ENCODE peak calls at places on chromosome X, in four cellular contexts. K, B, J and D are unnamed samples.

GRCh38 chrX:133921764-133922389 is 63.5 kb downstream of the GPC3 start:
- DNase-seq in K (peak), J (peak), B (peak), D (peak)

GRCh38 chrX:107000013-107000515 is at the start of gene MORC4:
- DNase-seq in J (peak), B (peak), K (peak), D (peak)

GRCh38 chrX:115029869-115030564 is 12.6 kb upstream of the IL13RA2 start:
- DNase-seq in K (no peak), B (no peak), J (no peak), D (no peak)

GRCh38 chrX:38803609-38804480 is 2.6 kb downstream of the MID1IP1 start:
- DNase-seq in J (peak), B (peak), K (peak), D (no peak)

GRCh38 chrX:72120798-72121197 is 10.9 kb downstream of the RTL5 start:
- DNase-seq in K (no peak), J (no peak), B (no peak), D (no peak)

GRCh38 chrX:118552501-118552900 is 56.9 kb downstream of the DOCK11 start:
- DNase-seq in J (no peak), B (peak), K (no peak), D (no peak)

GRCh38 chrX:25049347-25049746 is 33.6 kb upstream of the ARX start:
- DNase-seq in K (peak), J (no peak), B (no peak), D (no peak)

GRCh38 chrX:11261260-11261659 is 32.0 kb upstream of the AMELX start:
- DNase-seq in J (no peak), K (no peak), B (peak), D (no peak)

GRCh38 chrX:149937881-149938426 is 337 bp downstream of the EOLA2 start:
- DNase-seq in K (peak), J (no peak), B (peak), D (no peak)

GRCh38 chrX:119145241-119145653 is 17.6 kb upstream of the KIAA1210 start:
- DNase-seq in J (no peak), K (peak), B (no peak), D (peak)

GRCh38 chrX:49977319-49978090 is 55.1 kb downstream of the CLCN5 start:
- DNase-seq in B (no peak), J (no peak), K (no peak), D (no peak)

GRCh38 chrX:9899640-9900075 is 67.5 kb upstream of the CLDN34 start:
- DNase-seq in K (no peak), B (peak), J (peak), D (no peak)

GRCh38 chrX:2691543-2692220 is 587 bp downstream of the CD99 start:
- DNase-seq in J (no peak), B (peak), K (peak), D (peak)

GRCh38 chrX:56947695-56948094 is 47.6 kb downstream of the SPIN3 start:
- DNase-seq in J (no peak), K (no peak), B (peak), D (no peak)

GRCh38 chrX:10597871-10598270 is 22.5 kb downstream of the MID1 start:
- DNase-seq in J (no peak), K (no peak), B (peak), D (peak)

GRCh38 chrX:63658920-63659319 is 126.1 kb downstream of the ARHGEF9 start:
- DNase-seq in J (no peak), B (no peak), K (no peak), D (no peak)

GRCh38 chrX:46686003-46686645 is 72.8 kb downstream of the SLC9A7 start:
- DNase-seq in B (peak), K (peak), J (peak), D (peak)

GRCh38 chrX:147351644-147352043 is 537.1 kb upstream of the CXorf51A start:
- DNase-seq in K (no peak), J (no peak), B (no peak), D (no peak)

GRCh38 chrX:106931831-106932491 is 11.8 kb downstream of the CLDN2 start:
- DNase-seq in B (peak), J (no peak), K (no peak), D (no peak)

GRCh38 chrX:106874075-106874474 is 29.1 kb downstream of the RIPPLY1 start:
- DNase-seq in K (peak), B (peak), J (no peak), D (peak)

GRCh38 chrX:44267861-44268260 is 75.6 kb downstream of the EFHC2 start:
- DNase-seq in J (no peak), K (no peak), B (no peak), D (no peak)

GRCh38 chrX:106177106-106177981 is 9.2 kb downstream of the PWWP3B start:
- DNase-seq in K (peak), J (peak), B (no peak), D (no peak)

GRCh38 chrX:129808829-129809745 is 29.3 kb downstream of the SASH3 start:
- DNase-seq in J (no peak), B (no peak), K (no peak), D (no peak)

GRCh38 chrX:150507251-150507856 is 61.1 kb upstream of the MTM1 start:
- DNase-seq in K (no peak), B (no peak), J (no peak), D (no peak)

GRCh38 chrX:2677764-2678163 is 13.3 kb upstream of the CD99 start:
- DNase-seq in J (no peak), K (peak), B (peak), D (no peak)

GRCh38 chrX:110806145-110806544 is 10.5 kb upstream of the CHRDL1 start:
- DNase-seq in B (peak), J (no peak), K (no peak), D (no peak)

GRCh38 chrX:70988425-70988824 is 57.5 kb upstream of the SLC7A3 start:
- DNase-seq in J (no peak), K (no peak), B (no peak), D (no peak)

GRCh38 chrX:41273638-41274037 is 60.3 kb upstream of the DDX3X start:
- DNase-seq in B (no peak), J (no peak), K (no peak), D (no peak)

GRCh38 chrX:72495041-72495440 is 77.6 kb downstream of the HDAC8 start:
- DNase-seq in J (no peak), B (no peak), K (no peak), D (no peak)

GRCh38 chrX:131816551-131817136 is 206.5 kb upstream of the STK26 start:
- DNase-seq in B (peak), J (no peak), K (no peak), D (peak)

GRCh38 chrX:10569946-10570345 is 50.4 kb downstream of the MID1 start:
- DNase-seq in J (no peak), K (no peak), B (peak), D (no peak)

GRCh38 chrX:2311483-2311882 is 189.3 kb downstream of the DHRSX start:
- DNase-seq in J (peak), B (no peak), K (peak), D (no peak)

GRCh38 chrX:72347366-72347765 is 41.7 kb upstream of the CITED1 start:
- DNase-seq in B (no peak), K (no peak), J (no peak), D (no peak)

GRCh38 chrX:33207056-33207455 is 4.3 kb downstream of the DMD start:
- DNase-seq in K (no peak), J (no peak), B (peak), D (no peak)

GRCh38 chrX:106949366-106949765 is 29.2 kb downstream of the CLDN2 start:
- DNase-seq in B (no peak), K (no peak), J (no peak), D (no peak)

GRCh38 chrX:63664083-63664482 is 120.9 kb downstream of the ARHGEF9 start:
- DNase-seq in K (no peak), J (no peak), B (peak), D (no peak)

GRCh38 chrX:9656277-9656676 is 109.4 kb downstream of the GPR143 start:
- DNase-seq in J (no peak), B (peak), K (no peak), D (no peak)

GRCh38 chrX:105190252-105190853 is 30.1 kb downstream of the TEX13A start:
- DNase-seq in J (peak), K (peak), B (peak), D (peak)

GRCh38 chrX:2719774-2720447 is 28.8 kb downstream of the CD99 start:
- DNase-seq in K (no peak), J (no peak), B (no peak), D (no peak)

GRCh38 chrX:80808854-80809493 is 703 bp downstream of the BRWD3 start:
- DNase-seq in K (peak), B (no peak), J (peak), D (no peak)

GRCh38 chrX:40099046-40099968 is 1.5 kb upstream of the BCOR start:
- DNase-seq in B (no peak), K (peak), J (no peak), D (peak)
- H2AFZ ChIP-seq in B (peak), K (peak), J (no peak), D (peak)

GRCh38 chrX:47836164-47837072 is at the start of gene ZNF81:
- DNase-seq in J (peak), B (peak), K (peak), D (peak)
- H2AFZ ChIP-seq in J (peak), B (peak), K (peak), D (peak)

GRCh38 chrX:154457491-154458115 is 478 bp upstream of the PLXNA3 start:
- DNase-seq in B (no peak), K (peak), J (no peak), D (peak)
- H2AFZ ChIP-seq in B (peak), K (peak), J (peak), D (no peak)

DNA sequence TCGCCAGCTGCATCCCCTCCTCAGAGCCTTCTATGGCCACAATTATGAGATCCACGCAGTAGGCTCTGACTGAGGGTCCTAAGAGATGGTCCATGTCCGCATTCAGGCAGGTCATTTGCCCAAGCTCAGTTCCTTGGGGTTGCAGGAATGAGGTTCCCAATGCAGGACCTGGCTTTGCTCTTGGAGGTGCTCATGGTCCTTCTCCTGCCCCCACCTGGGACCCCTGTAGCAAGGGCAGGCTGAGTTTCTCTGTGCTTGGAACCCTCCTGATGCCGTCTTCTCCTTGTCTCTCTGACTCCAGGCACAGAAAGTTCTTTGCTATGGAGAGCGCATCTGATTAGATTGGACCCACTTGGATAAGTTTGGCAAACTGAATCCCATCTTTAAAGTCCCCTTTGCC is 16.5 kb upstream of the SHOX start:
- DNase-seq in K (no peak), B (no peak), J (no peak), D (no peak)
- H2AFZ ChIP-seq in K (no peak), B (no peak), J (no peak), D (no peak)

DNA sequence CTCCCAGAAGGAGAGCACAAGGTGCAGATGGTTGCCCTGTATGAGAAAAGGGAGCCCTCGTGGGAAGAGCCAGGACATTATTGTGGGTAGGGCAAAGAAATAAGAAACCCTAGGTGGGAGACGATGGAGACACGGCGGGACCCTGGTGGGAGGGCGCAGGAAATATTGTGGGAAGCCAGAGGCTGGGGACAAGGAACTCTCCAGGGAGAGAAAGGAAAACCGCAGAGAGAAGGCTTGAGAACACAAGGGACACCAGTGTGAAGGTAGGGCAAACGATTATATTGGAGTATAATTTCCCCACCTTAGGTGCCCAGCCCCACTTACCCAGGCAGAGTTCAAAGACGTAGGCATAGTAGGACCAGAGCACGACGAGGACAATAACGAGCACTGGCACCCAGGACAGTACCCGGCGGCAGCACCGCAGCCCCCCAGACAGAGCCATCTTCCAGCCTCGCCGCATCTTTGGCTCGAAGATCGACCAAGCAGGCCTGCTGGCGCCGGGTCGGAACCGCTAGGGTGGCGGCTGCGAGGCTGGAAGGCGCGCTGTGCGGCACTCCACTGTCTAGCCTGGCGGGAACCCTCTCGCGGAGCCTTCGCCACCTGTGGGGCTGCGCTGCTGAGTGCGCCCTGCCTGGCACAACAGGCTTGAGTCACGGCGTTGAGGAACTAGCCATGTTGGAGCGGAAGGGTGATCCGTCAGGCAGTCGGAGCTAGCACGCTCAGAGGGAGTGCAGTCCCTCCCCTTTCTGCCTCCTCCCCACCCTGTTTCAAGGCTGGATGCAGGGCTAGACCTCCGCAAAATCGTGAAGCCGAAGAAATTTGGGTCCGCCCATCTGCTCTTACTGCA is at the start of gene ZDHHC15:
- DNase-seq in B (no peak), J (peak), K (peak), D (no peak)
- H2AFZ ChIP-seq in B (no peak), J (peak), K (peak), D (no peak)